ENCODE peak calls at places on chromosomes 16 and 17, in five cellular contexts. L, B, G, M and C are unnamed samples.

GRCh38 chr16:19810817-19811731 is 73.6 kb downstream of the GPRC5B start:
- DNase-seq in B (no peak), M (no peak), L (no peak), G (no peak), C (no peak)

GRCh38 chr16:66262253-66263167 is 104.0 kb upstream of the CDH5 start:
- DNase-seq in B (no peak), G (no peak), M (no peak), L (no peak), C (no peak)

GRCh38 chr16:60788631-60789030 is 1247.6 kb downstream of the CDH8 start:
- DNase-seq in L (peak), G (no peak), B (no peak), M (no peak), C (no peak)

GRCh38 chr16:50821586-50821985 is 79.7 kb downstream of the CYLD start:
- DNase-seq in M (no peak), B (peak), L (peak), G (no peak), C (no peak)

GRCh38 chr17:2755941-2756724 is 6.7 kb upstream of the CCDC92B start:
- DNase-seq in M (no peak), L (peak), B (no peak), G (no peak), C (no peak)

GRCh38 chr16:89198417-89199240 is 1.7 kb downstream of the SLC22A31 start:
- DNase-seq in B (no peak), G (no peak), L (no peak), M (peak), C (no peak)

GRCh38 chr17:61759362-61759761 is 104.0 kb downstream of the BRIP1 start:
- DNase-seq in G (no peak), M (no peak), B (no peak), L (no peak), C (no peak)

GRCh38 chr17:43545383-43545632 is 832 bp downstream of the ETV4 start:
- DNase-seq in B (no peak), L (no peak), G (no peak), M (peak), C (no peak)

GRCh38 chr17:75228847-75229246 is 23.4 kb downstream of the NUP85 start:
- DNase-seq in B (no peak), L (no peak), G (no peak), M (no peak), C (no peak)

GRCh38 chr16:70252355-70252988 is 732 bp upstream of the EXOSC6 start:
- DNase-seq in L (peak), G (no peak), M (no peak), B (no peak), C (no peak)

GRCh38 chr17:39607851-39608130 is at the start of gene NEUROD2:
- DNase-seq in L (no peak), M (no peak), G (no peak), B (no peak), C (no peak)

GRCh38 chr17:55720917-55721836 is 1.5 kb downstream of the TMEM100 start:
- DNase-seq in B (no peak), L (no peak), G (no peak), M (no peak), C (no peak)

GRCh38 chr17:78679495-78680395 is 102.3 kb downstream of the CYTH1 start:
- DNase-seq in B (no peak), G (no peak), L (no peak), M (no peak), C (no peak)

GRCh38 chr17:9364837-9365430 is 210.7 kb downstream of the STX8 start:
- DNase-seq in B (no peak), L (no peak), G (no peak), M (no peak), C (no peak)

GRCh38 chr17:35129154-35129972 is 7.9 kb downstream of the FNDC8 start:
- DNase-seq in B (no peak), G (no peak), L (no peak), M (no peak), C (no peak)

GRCh38 chr16:57846078-57846697 is 43.9 kb upstream of the KIFC3 start:
- DNase-seq in G (no peak), M (no peak), L (peak), B (no peak), C (no peak)

GRCh38 chr17:64406321-64407200 is 15.9 kb upstream of the PECAM1 start:
- DNase-seq in G (no peak), B (no peak), M (no peak), L (peak), C (no peak)

GRCh38 chr17:42090964-42091790 is 7.1 kb downstream of the ZNF385C start:
- DNase-seq in B (no peak), L (no peak), G (no peak), M (no peak), C (no peak)

GRCh38 chr17:42675348-42675983 is 1.3 kb downstream of the PLEKHH3 start:
- DNase-seq in B (no peak), M (no peak), L (peak), G (no peak), C (no peak)

GRCh38 chr17:72604518-72604917 is 483.7 kb downstream of the SOX9 start:
- DNase-seq in B (no peak), M (no peak), L (no peak), G (no peak), C (no peak)

GRCh38 chr17:82080789-82081464 is 15.3 kb upstream of the DUS1L start:
- DNase-seq in M (no peak), L (no peak), G (no peak), B (no peak), C (no peak)

GRCh38 chr16:57325458-57325857 is 33.1 kb upstream of the CCL22 start:
- DNase-seq in G (no peak), M (no peak), B (no peak), L (no peak), C (no peak)

GRCh38 chr16:74699666-74700065 is 996 bp downstream of the MLKL start:
- DNase-seq in G (no peak), M (no peak), B (no peak), L (no peak), C (no peak)

GRCh38 chr16:74695450-74696422 is 4.9 kb downstream of the MLKL start:
- DNase-seq in M (peak), G (peak), B (peak), L (peak), C (peak)

GRCh38 chr16:74700206-74701040 is at the start of gene MLKL:
- DNase-seq in B (peak), G (no peak), M (peak), L (peak), C (no peak)

GRCh38 chr16:74698220-74698619 is 2.4 kb downstream of the MLKL start:
- DNase-seq in G (no peak), L (no peak), M (no peak), B (no peak), C (no peak)
- TF ChIP-seq POLR2AphosphoS5 in G (no peak), L (no peak), M (no peak), B (no peak), C (no peak)

GRCh38 chr17:21027031-21027430 is 15.8 kb downstream of the USP22 start:
- DNase-seq in B (no peak), M (no peak), L (no peak), G (no peak), C (no peak)

GRCh38 chr17:21030375-21030774 is 12.4 kb downstream of the USP22 start:
- DNase-seq in M (no peak), L (no peak), B (no peak), G (no peak), C (no peak)

GRCh38 chr17:21029515-21029914 is 13.3 kb downstream of the USP22 start:
- DNase-seq in G (no peak), L (no peak), M (no peak), B (no peak), C (no peak)

GRCh38 chr17:21029032-21029431 is 13.8 kb downstream of the USP22 start:
- DNase-seq in G (no peak), L (no peak), M (no peak), B (no peak), C (no peak)

DNA sequence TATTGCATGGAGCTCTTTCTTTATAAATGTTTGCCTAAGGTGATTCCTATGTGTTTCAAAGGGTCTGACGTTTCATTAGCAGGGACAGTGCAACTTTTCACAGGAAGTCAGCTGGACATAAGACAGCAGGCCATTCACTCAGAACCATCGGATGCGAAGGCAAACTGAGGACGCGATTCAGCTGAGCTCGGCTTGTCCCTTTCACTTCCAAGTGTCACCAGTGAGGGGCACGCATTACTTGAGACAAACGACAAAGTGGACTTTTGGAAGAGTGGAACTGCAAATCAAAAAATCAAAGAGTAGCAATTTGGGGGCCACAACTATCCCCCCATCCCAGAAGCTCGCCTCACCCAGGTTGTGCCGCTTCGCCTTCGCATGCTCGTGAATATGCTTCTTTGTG is 14.6 kb downstream of the USP22 start:
- DNase-seq in L (no peak), M (no peak), G (no peak), B (no peak), C (no peak)
- TF ChIP-seq POLR2AphosphoS5 in L (no peak), M (no peak), G (no peak), B (no peak), C (no peak)

GRCh38 chr16:794091-794842 is 5.8 kb downstream of the CHTF18 start:
- DNase-seq in M (no peak), L (no peak), G (no peak), B (no peak), C (no peak)

GRCh38 chr16:796296-797119 is 4.0 kb downstream of the GNG13 start:
- DNase-seq in G (no peak), M (no peak), B (no peak), L (no peak), C (no peak)

GRCh38 chr16:797120-797420 is 3.5 kb downstream of the GNG13 start:
- DNase-seq in L (peak), M (no peak), B (no peak), G (no peak), C (no peak)

GRCh38 chr16:794853-795466 is 5.6 kb downstream of the GNG13 start:
- DNase-seq in L (no peak), M (no peak), G (no peak), B (no peak), C (no peak)

DNA sequence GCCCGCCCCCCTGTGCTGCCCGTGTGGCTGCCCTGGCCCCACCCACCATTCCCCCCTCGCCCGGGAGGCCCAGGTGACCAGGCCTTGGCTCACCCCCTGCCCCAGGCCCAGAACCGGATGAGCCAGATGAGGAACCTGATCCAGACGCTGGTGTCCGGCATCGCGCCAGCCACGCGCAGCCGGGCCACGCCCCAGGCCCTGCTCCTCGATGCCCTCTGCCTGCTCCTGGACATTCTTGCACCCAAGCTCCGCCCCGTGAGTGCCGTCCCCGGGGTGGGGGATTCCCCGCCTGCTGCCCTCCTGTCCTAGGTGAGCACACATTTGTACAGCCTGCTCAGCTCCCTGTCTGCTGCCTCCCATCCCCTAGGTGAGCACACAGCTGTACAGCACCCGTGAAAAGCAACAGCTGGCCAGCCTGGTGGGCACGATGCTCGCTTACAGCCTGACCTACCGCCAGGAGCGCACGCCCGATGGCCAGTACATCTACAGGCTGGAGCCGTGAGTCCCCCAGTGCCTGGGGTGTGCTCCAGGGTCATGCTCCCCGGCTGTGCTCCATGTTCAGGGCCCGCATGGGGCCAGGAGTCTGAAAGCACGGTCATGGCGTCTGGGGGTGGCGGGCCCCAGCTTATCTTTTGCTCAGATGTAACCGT is 4.8 kb downstream of the GNG13 start:
- DNase-seq in M (no peak), B (peak), L (no peak), G (no peak), C (no peak)
- TF ChIP-seq POLR2AphosphoS5 in M (no peak), B (peak), L (no peak), G (no peak), C (no peak)

GRCh38 chr16:30381351-30382041 is 865 bp downstream of the SEPTIN1 start:
- DNase-seq in G (no peak), L (no peak), B (no peak), M (no peak), C (no peak)
- TF ChIP-seq POLR2AphosphoS5 in G (no peak), L (no peak), B (no peak), M (no peak), C (no peak)

GRCh38 chr17:56868716-56869115 is 34.8 kb downstream of the DGKE start:
- DNase-seq in M (no peak), L (no peak), G (no peak), B (no peak), C (no peak)

GRCh38 chr17:56866496-56866895 is 32.5 kb downstream of the DGKE start:
- DNase-seq in B (no peak), G (no peak), M (no peak), L (no peak), C (no peak)

GRCh38 chr17:56870163-56870651 is 36.3 kb downstream of the DGKE start:
- DNase-seq in G (no peak), B (no peak), M (no peak), L (no peak), C (no peak)

GRCh38 chr17:56866076-56866475 is 32.1 kb downstream of the DGKE start:
- DNase-seq in L (no peak), M (no peak), B (no peak), G (no peak), C (no peak)

DNA sequence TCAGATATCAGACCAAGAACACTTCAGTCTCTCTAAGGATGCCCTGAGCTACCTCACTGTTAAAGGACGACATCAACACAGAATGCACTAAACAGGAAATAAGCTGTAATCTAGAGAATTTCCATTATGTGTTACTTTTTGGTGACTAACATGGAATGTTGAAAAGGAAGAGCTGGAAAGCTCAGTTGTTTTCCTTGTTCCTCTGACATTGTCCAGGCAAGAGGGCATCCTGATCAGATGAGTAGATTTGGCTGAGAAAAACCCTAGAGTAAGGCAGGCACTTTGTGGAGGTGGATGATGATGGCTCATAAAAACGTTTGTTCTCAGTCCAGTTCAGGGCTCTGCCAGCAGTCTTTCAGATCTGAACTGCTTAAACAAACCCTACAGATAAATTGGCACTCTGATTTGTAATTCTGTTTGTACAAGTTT is 34.0 kb downstream of the DGKE start:
- DNase-seq in B (no peak), M (no peak), G (no peak), L (no peak), C (no peak)
- TF ChIP-seq POLR2AphosphoS5 in B (no peak), M (no peak), G (no peak), L (no peak), C (no peak)

GRCh38 chr17:27293359-27293897 is 486 bp upstream of the WSB1 start:
- DNase-seq in L (no peak), B (no peak), G (no peak), M (no peak), C (no peak)

GRCh38 chr17:27295945-27296344 is 2.0 kb downstream of the WSB1 start:
- DNase-seq in L (no peak), M (no peak), G (no peak), B (no peak), C (no peak)

GRCh38 chr17:27296427-27296979 is 2.6 kb downstream of the WSB1 start:
- DNase-seq in B (no peak), G (no peak), L (no peak), M (no peak), C (no peak)

GRCh38 chr17:27293898-27294688 is at the start of gene WSB1:
- DNase-seq in B (peak), M (peak), G (peak), L (peak), C (no peak)

DNA sequence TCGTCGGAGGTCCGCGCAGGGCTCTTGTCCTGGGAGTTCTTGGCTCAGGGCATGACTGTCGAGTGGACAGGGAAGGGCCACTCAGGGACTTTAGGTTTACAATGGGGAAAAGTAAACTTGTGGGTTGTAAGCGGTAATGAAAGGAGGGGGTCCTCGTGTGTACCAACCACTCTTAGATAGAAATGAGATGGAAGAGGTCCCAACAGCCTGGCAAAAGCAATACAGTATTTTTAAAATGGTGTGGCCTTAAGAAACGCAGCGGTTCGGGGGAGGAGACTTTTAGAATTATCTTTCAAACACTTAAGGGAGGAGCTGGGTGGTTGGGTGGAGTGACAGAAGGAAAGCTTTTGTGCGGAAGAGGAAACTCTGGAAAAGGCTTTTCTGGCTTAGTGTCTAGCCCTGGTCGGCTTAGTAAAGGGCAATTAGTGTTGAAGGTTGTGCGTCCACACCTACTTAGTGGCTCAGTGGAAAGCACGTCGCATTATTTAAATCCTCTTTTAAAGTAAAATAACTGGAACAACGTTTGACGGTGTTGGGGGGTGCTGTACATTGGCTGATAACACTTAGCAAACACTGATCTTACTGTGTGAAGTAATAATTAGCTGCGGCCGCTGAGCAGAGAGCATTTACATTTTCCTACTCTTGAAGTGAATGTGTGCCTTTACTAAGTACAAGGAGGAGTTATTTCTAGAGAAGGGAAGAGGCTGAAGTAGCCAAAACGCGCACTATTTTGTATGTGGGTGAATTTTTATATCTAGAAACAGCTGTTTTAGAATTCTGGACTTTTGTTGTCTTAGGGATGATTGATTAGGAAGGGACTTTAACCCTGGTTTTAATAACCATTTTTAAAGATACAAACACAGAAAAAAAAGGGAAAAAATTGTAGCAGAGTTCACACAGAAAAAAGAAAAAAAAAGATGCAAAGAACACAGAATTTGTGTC is 1.0 kb downstream of the WSB1 start:
- DNase-seq in L (peak), G (peak), B (peak), M (peak), C (no peak)
- TF ChIP-seq POLR2AphosphoS5 in L (no peak), G (no peak), B (peak), M (no peak), C (peak)

DNA sequence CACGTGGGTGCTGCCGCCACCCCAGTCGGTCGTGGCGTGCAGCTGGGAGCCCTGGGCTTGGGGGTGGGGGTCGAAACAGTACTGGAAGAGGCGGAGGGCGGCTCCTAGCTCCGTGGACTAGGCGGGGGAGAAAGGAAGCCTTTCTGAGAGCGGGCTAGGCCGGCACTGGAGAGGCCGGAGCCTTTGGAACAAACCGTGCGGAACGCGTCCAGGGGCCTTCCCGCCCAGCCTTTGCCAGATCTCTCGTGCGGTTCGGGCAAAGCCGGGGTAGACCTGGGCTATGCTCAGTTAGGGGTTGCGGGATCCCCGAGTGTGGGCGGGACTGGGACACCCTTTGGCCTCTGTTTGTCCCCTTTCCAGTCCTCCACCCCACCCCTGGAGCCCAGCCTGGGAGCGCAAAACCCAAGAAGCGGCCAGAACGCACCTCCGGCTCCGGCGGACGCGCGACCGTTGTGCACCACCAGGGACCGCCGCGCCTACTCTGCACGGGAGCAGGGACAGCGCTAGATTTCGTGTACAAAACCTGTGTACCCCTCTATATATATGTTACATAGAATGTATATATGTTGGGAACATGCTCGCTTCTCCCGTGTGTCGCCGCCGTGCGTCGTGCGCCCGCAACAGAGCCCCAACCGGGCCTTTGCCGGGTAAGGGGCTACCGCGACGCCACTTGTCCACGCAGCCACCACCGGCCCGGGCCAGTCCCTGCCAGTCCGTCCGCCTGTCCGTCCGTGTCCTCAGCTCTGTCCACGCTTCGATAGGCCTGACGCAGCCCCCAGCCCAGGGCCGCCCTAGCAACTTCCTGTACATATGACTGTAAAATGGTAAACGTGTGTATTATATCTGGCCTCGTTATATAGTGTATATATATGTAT is 26.2 kb downstream of the SREBF1 start:
- DNase-seq in G (no peak), B (no peak), L (peak), M (no peak), C (no peak)
- TF ChIP-seq POLR2AphosphoS5 in G (no peak), B (peak), L (peak), M (no peak), C (peak)